ENCODE peak calls at places on chromosomes 12 and 14, in six cellular contexts. One of them, this sample, is unnamed.

GRCh38 chr12:94277426-94278000 is 129.1 kb downstream of the PLXNC1 start:
- DNase-seq in nucleus accumbens: peak
- DNase-seq in AG10803: no peak
- DNase-seq in astrocyte of the spinal cord: peak
- DNase-seq in ACHN: no peak
- DNase-seq in sigmoid colon: no peak
- DNase-seq in this sample: no peak

GRCh38 chr14:104827173-104828055 is 26.5 kb downstream of the ZBTB42 start:
- DNase-seq in astrocyte of the spinal cord: peak
- DNase-seq in sigmoid colon: peak
- DNase-seq in nucleus accumbens: no peak
- DNase-seq in AG10803: peak
- DNase-seq in ACHN: peak
- DNase-seq in this sample: peak

GRCh38 chr12:97426485-97427116 is 36.0 kb upstream of the RMST start:
- DNase-seq in AG10803: no peak
- DNase-seq in ACHN: no peak
- DNase-seq in sigmoid colon: no peak
- DNase-seq in nucleus accumbens: no peak
- DNase-seq in astrocyte of the spinal cord: no peak
- DNase-seq in this sample: no peak

GRCh38 chr14:104604461-104605449 is at the start of gene TMEM179:
- DNase-seq in astrocyte of the spinal cord: no peak
- DNase-seq in nucleus accumbens: peak
- DNase-seq in sigmoid colon: peak
- DNase-seq in AG10803: no peak
- DNase-seq in ACHN: peak
- DNase-seq in this sample: peak

GRCh38 chr12:22459872-22460490 is 84.4 kb downstream of the C2CD5 start:
- DNase-seq in nucleus accumbens: no peak
- DNase-seq in AG10803: peak
- DNase-seq in sigmoid colon: no peak
- DNase-seq in ACHN: peak
- DNase-seq in astrocyte of the spinal cord: peak
- DNase-seq in this sample: peak

GRCh38 chr14:74616507-74616906 is 4.5 kb upstream of the LTBP2 start:
- DNase-seq in astrocyte of the spinal cord: peak
- DNase-seq in sigmoid colon: no peak
- DNase-seq in nucleus accumbens: no peak
- DNase-seq in AG10803: peak
- DNase-seq in ACHN: peak
- DNase-seq in this sample: peak

GRCh38 chr14:63342381-63342780 is 23.6 kb upstream of the GPHB5 start:
- DNase-seq in ACHN: no peak
- DNase-seq in nucleus accumbens: no peak
- DNase-seq in AG10803: peak
- DNase-seq in astrocyte of the spinal cord: no peak
- DNase-seq in sigmoid colon: no peak
- DNase-seq in this sample: no peak

GRCh38 chr14:53384073-53384472 is 230.9 kb upstream of the DDHD1 start:
- DNase-seq in AG10803: no peak
- DNase-seq in ACHN: no peak
- DNase-seq in astrocyte of the spinal cord: no peak
- DNase-seq in sigmoid colon: no peak
- DNase-seq in nucleus accumbens: no peak
- DNase-seq in this sample: no peak

GRCh38 chr12:22437031-22437806 is 102.7 kb upstream of the ST8SIA1 start:
- DNase-seq in sigmoid colon: no peak
- DNase-seq in nucleus accumbens: no peak
- DNase-seq in astrocyte of the spinal cord: no peak
- DNase-seq in AG10803: no peak
- DNase-seq in ACHN: no peak
- DNase-seq in this sample: no peak

GRCh38 chr12:27651201-27651600 is 45.0 kb upstream of the REP15 start:
- DNase-seq in AG10803: peak
- DNase-seq in nucleus accumbens: no peak
- DNase-seq in astrocyte of the spinal cord: no peak
- DNase-seq in ACHN: no peak
- DNase-seq in sigmoid colon: no peak
- DNase-seq in this sample: no peak

GRCh38 chr12:76398106-76398505 is 49.9 kb upstream of the BBS10 start:
- DNase-seq in astrocyte of the spinal cord: no peak
- DNase-seq in sigmoid colon: no peak
- DNase-seq in AG10803: peak
- DNase-seq in nucleus accumbens: no peak
- DNase-seq in ACHN: no peak
- DNase-seq in this sample: no peak

GRCh38 chr12:29041621-29042020 is 107.5 kb upstream of the FAR2 start:
- DNase-seq in astrocyte of the spinal cord: peak
- DNase-seq in sigmoid colon: no peak
- DNase-seq in nucleus accumbens: no peak
- DNase-seq in AG10803: peak
- DNase-seq in ACHN: peak
- DNase-seq in this sample: peak

GRCh38 chr12:106249411-106250135 is 1.8 kb upstream of the CKAP4 start:
- DNase-seq in AG10803: no peak
- DNase-seq in astrocyte of the spinal cord: no peak
- DNase-seq in nucleus accumbens: no peak
- DNase-seq in ACHN: no peak
- DNase-seq in sigmoid colon: no peak
- DNase-seq in this sample: no peak

GRCh38 chr12:19624401-19624930 is 185.2 kb downstream of the AEBP2 start:
- DNase-seq in ACHN: no peak
- DNase-seq in sigmoid colon: no peak
- DNase-seq in AG10803: peak
- DNase-seq in astrocyte of the spinal cord: peak
- DNase-seq in nucleus accumbens: no peak
- DNase-seq in this sample: no peak

GRCh38 chr14:59688224-59689170 is 111.9 kb upstream of the CCDC175 start:
- DNase-seq in sigmoid colon: no peak
- DNase-seq in nucleus accumbens: no peak
- DNase-seq in astrocyte of the spinal cord: peak
- DNase-seq in AG10803: peak
- DNase-seq in ACHN: peak
- DNase-seq in this sample: peak

GRCh38 chr12:116880817-116881324 is 370 bp downstream of the HRK start:
- DNase-seq in nucleus accumbens: no peak
- DNase-seq in sigmoid colon: no peak
- DNase-seq in astrocyte of the spinal cord: no peak
- DNase-seq in AG10803: peak
- DNase-seq in ACHN: peak
- DNase-seq in this sample: peak

GRCh38 chr12:89497467-89497866 is 27.1 kb downstream of the GALNT4 start:
- DNase-seq in nucleus accumbens: no peak
- DNase-seq in sigmoid colon: no peak
- DNase-seq in AG10803: no peak
- DNase-seq in ACHN: no peak
- DNase-seq in astrocyte of the spinal cord: no peak
- DNase-seq in this sample: peak

GRCh38 chr12:90987101-90987500 is 17.7 kb downstream of the EPYC start:
- DNase-seq in ACHN: no peak
- DNase-seq in astrocyte of the spinal cord: no peak
- DNase-seq in AG10803: peak
- DNase-seq in nucleus accumbens: no peak
- DNase-seq in sigmoid colon: no peak
- DNase-seq in this sample: no peak

GRCh38 chr12:58725400-58726105 is 194.8 kb downstream of the LRIG3 start:
- DNase-seq in astrocyte of the spinal cord: no peak
- DNase-seq in ACHN: no peak
- DNase-seq in sigmoid colon: no peak
- DNase-seq in nucleus accumbens: no peak
- DNase-seq in AG10803: peak
- DNase-seq in this sample: no peak

GRCh38 chr12:108967869-108968540 is 52.9 kb downstream of the SVOP start:
- DNase-seq in nucleus accumbens: no peak
- DNase-seq in astrocyte of the spinal cord: no peak
- DNase-seq in sigmoid colon: no peak
- DNase-seq in ACHN: peak
- DNase-seq in AG10803: no peak
- DNase-seq in this sample: no peak

GRCh38 chr12:57342207-57342691 is 88.6 kb downstream of the R3HDM2 start:
- DNase-seq in astrocyte of the spinal cord: peak
- DNase-seq in sigmoid colon: no peak
- DNase-seq in nucleus accumbens: no peak
- DNase-seq in ACHN: no peak
- DNase-seq in AG10803: peak
- DNase-seq in this sample: peak

GRCh38 chr12:101670007-101670671 is 27.3 kb upstream of the CHPT1 start:
- DNase-seq in AG10803: peak
- DNase-seq in astrocyte of the spinal cord: peak
- DNase-seq in ACHN: peak
- DNase-seq in nucleus accumbens: no peak
- DNase-seq in sigmoid colon: no peak
- DNase-seq in this sample: peak

GRCh38 chr12:57727758-57728395 is 10.7 kb downstream of the AGAP2 start:
- DNase-seq in AG10803: no peak
- DNase-seq in sigmoid colon: no peak
- DNase-seq in ACHN: peak
- DNase-seq in astrocyte of the spinal cord: no peak
- DNase-seq in nucleus accumbens: no peak
- DNase-seq in this sample: no peak

GRCh38 chr12:107152331-107152730 is 59.0 kb upstream of the CRY1 start:
- DNase-seq in nucleus accumbens: no peak
- DNase-seq in astrocyte of the spinal cord: peak
- DNase-seq in ACHN: no peak
- DNase-seq in AG10803: no peak
- DNase-seq in sigmoid colon: no peak
- DNase-seq in this sample: no peak

GRCh38 chr12:91651728-91652127 is 469.1 kb upstream of the DCN start:
- DNase-seq in nucleus accumbens: no peak
- DNase-seq in astrocyte of the spinal cord: no peak
- DNase-seq in ACHN: no peak
- DNase-seq in sigmoid colon: no peak
- DNase-seq in AG10803: no peak
- DNase-seq in this sample: no peak

GRCh38 chr12:89920866-89921265 is 212.2 kb upstream of the ATP2B1 start:
- DNase-seq in nucleus accumbens: no peak
- DNase-seq in sigmoid colon: no peak
- DNase-seq in AG10803: no peak
- DNase-seq in ACHN: no peak
- DNase-seq in astrocyte of the spinal cord: no peak
- DNase-seq in this sample: no peak

GRCh38 chr12:47604474-47604873 is 101.4 kb downstream of the RPAP3 start:
- DNase-seq in ACHN: no peak
- DNase-seq in astrocyte of the spinal cord: no peak
- DNase-seq in nucleus accumbens: no peak
- DNase-seq in AG10803: no peak
- DNase-seq in sigmoid colon: no peak
- DNase-seq in this sample: peak

GRCh38 chr14:82445810-82446575 is 912.3 kb upstream of the SEL1L start:
- DNase-seq in sigmoid colon: no peak
- DNase-seq in ACHN: no peak
- DNase-seq in astrocyte of the spinal cord: no peak
- DNase-seq in AG10803: no peak
- DNase-seq in nucleus accumbens: no peak
- DNase-seq in this sample: no peak

GRCh38 chr12:94459773-94460593 is at the start of gene CEP83:
- DNase-seq in AG10803: peak
- DNase-seq in nucleus accumbens: peak
- DNase-seq in astrocyte of the spinal cord: peak
- DNase-seq in ACHN: peak
- DNase-seq in sigmoid colon: peak
- DNase-seq in this sample: peak

GRCh38 chr14:93013368-93013719 is 90.4 kb downstream of the CHGA start:
- DNase-seq in astrocyte of the spinal cord: no peak
- DNase-seq in sigmoid colon: no peak
- DNase-seq in ACHN: no peak
- DNase-seq in nucleus accumbens: no peak
- DNase-seq in AG10803: peak
- DNase-seq in this sample: no peak

GRCh38 chr14:35975814-35976213 is 149.7 kb downstream of the BRMS1L start:
- DNase-seq in astrocyte of the spinal cord: no peak
- DNase-seq in AG10803: no peak
- DNase-seq in ACHN: no peak
- DNase-seq in sigmoid colon: no peak
- DNase-seq in nucleus accumbens: no peak
- DNase-seq in this sample: no peak

GRCh38 chr12:49292729-49293055 is 2.3 kb upstream of the PRPH start:
- DNase-seq in AG10803: no peak
- DNase-seq in nucleus accumbens: no peak
- DNase-seq in ACHN: no peak
- DNase-seq in astrocyte of the spinal cord: no peak
- DNase-seq in sigmoid colon: peak
- DNase-seq in this sample: no peak

GRCh38 chr12:91040356-91040755 is 17.5 kb downstream of the KERA start:
- DNase-seq in astrocyte of the spinal cord: peak
- DNase-seq in sigmoid colon: no peak
- DNase-seq in AG10803: peak
- DNase-seq in ACHN: no peak
- DNase-seq in nucleus accumbens: no peak
- DNase-seq in this sample: no peak

GRCh38 chr12:109589240-109589590 is 15.6 kb downstream of the MVK start:
- DNase-seq in ACHN: no peak
- DNase-seq in AG10803: no peak
- DNase-seq in sigmoid colon: no peak
- DNase-seq in astrocyte of the spinal cord: no peak
- DNase-seq in nucleus accumbens: no peak
- DNase-seq in this sample: no peak

GRCh38 chr12:67797769-67798168 is 149.2 kb downstream of the DYRK2 start:
- DNase-seq in astrocyte of the spinal cord: no peak
- DNase-seq in nucleus accumbens: no peak
- DNase-seq in ACHN: no peak
- DNase-seq in AG10803: no peak
- DNase-seq in sigmoid colon: no peak
- DNase-seq in this sample: no peak

GRCh38 chr14:23694085-23694975 is 58.2 kb downstream of the DHRS2 start:
- DNase-seq in sigmoid colon: no peak
- DNase-seq in ACHN: no peak
- DNase-seq in astrocyte of the spinal cord: peak
- DNase-seq in AG10803: peak
- DNase-seq in nucleus accumbens: no peak
- DNase-seq in this sample: no peak

GRCh38 chr12:122067966-122068365 is 10.6 kb upstream of the MLXIP start:
- DNase-seq in ACHN: no peak
- DNase-seq in sigmoid colon: peak
- DNase-seq in nucleus accumbens: no peak
- DNase-seq in AG10803: no peak
- DNase-seq in astrocyte of the spinal cord: peak
- DNase-seq in this sample: peak

GRCh38 chr14:26841920-26842741 is 244.3 kb upstream of the NOVA1 start:
- DNase-seq in astrocyte of the spinal cord: peak
- DNase-seq in nucleus accumbens: no peak
- DNase-seq in ACHN: peak
- DNase-seq in sigmoid colon: peak
- DNase-seq in AG10803: peak
- DNase-seq in this sample: peak

GRCh38 chr14:85529803-85530574 is at the start of gene FLRT2:
- DNase-seq in sigmoid colon: peak
- DNase-seq in AG10803: peak
- DNase-seq in ACHN: no peak
- DNase-seq in nucleus accumbens: no peak
- DNase-seq in astrocyte of the spinal cord: peak
- DNase-seq in this sample: peak

This sample was measured in lung microvascular endothelial cell.